ENCODE peak calls at places on chromosome 21, in five cellular contexts. J, R, L, Z and I are unnamed samples.

GRCh38 chr21:33794586-33794985 is 121.0 kb downstream of the ATP5PO start:
- DNase-seq in J (no peak), R (no peak), L (no peak), Z (peak), I (no peak)

GRCh38 chr21:21688877-21689276 is 690.7 kb downstream of the NCAM2 start:
- DNase-seq in J (peak), R (peak), L (peak), Z (peak), I (no peak)

GRCh38 chr21:46191257-46191685 is 7.0 kb upstream of the SPATC1L start:
- DNase-seq in J (peak), R (peak), L (no peak), Z (peak), I (no peak)

GRCh38 chr21:43313221-43313938 is 113.6 kb downstream of the SIK1 start:
- DNase-seq in J (no peak), R (no peak), L (no peak), Z (no peak), I (no peak)

GRCh38 chr21:42043201-42043895 is 27.8 kb upstream of the UMODL1 start:
- DNase-seq in J (no peak), R (no peak), L (no peak), Z (no peak), I (no peak)

GRCh38 chr21:44024895-44025353 is 12.8 kb downstream of the TRAPPC10 start:
- DNase-seq in J (peak), R (peak), L (no peak), Z (no peak), I (no peak)

GRCh38 chr21:39097335-39097861 is 85.9 kb downstream of the PSMG1 start:
- DNase-seq in J (no peak), R (no peak), L (no peak), Z (no peak), I (no peak)

GRCh38 chr21:46187251-46187650 is 3.0 kb upstream of the SPATC1L start:
- DNase-seq in J (no peak), R (no peak), L (no peak), Z (no peak), I (no peak)

GRCh38 chr21:42614811-42615342 is 38.5 kb upstream of the PDE9A start:
- DNase-seq in J (no peak), R (peak), L (no peak), Z (no peak), I (no peak)

GRCh38 chr21:44585892-44586291 is 5.5 kb upstream of the KRTAP10-5 start:
- DNase-seq in J (no peak), R (no peak), L (no peak), Z (no peak), I (no peak)

GRCh38 chr21:34986561-34987533 is 62.3 kb downstream of the RUNX1 start:
- DNase-seq in J (peak), R (peak), L (no peak), Z (peak), I (peak)

GRCh38 chr21:45455321-45456013 is 50.5 kb downstream of the COL18A1 start:
- DNase-seq in J (peak), R (peak), L (no peak), Z (no peak), I (no peak)

GRCh38 chr21:39575778-39576177 is 37.0 kb upstream of the B3GALT5 start:
- DNase-seq in J (peak), R (peak), L (no peak), Z (no peak), I (no peak)

GRCh38 chr21:34965200-34966174 is 83.6 kb downstream of the RUNX1 start:
- DNase-seq in J (peak), R (peak), L (no peak), Z (no peak), I (no peak)

GRCh38 chr21:26405071-26405470 is 168.0 kb downstream of the CYYR1 start:
- DNase-seq in J (peak), R (peak), L (no peak), Z (no peak), I (no peak)

GRCh38 chr21:35711661-35712060 is 348.7 kb downstream of the SETD4 start:
- DNase-seq in J (no peak), R (no peak), L (no peak), Z (no peak), I (no peak)

GRCh38 chr21:17828223-17828622 is 9.1 kb upstream of the C21orf91 start:
- DNase-seq in J (peak), R (peak), L (no peak), Z (no peak), I (no peak)

GRCh38 chr21:21003701-21004100 is 5.5 kb downstream of the NCAM2 start:
- DNase-seq in J (peak), R (peak), L (peak), Z (peak), I (peak)

GRCh38 chr21:36989699-36990507 is 16.6 kb upstream of the RIPPLY3 start:
- DNase-seq in J (peak), R (peak), L (peak), Z (peak), I (no peak)

GRCh38 chr21:29155118-29155932 is 24.9 kb downstream of the MAP3K7CL start:
- DNase-seq in J (peak), R (peak), L (peak), Z (peak), I (no peak)

GRCh38 chr21:42182713-42183371 is 36.1 kb upstream of the ABCG1 start:
- DNase-seq in J (no peak), R (no peak), L (no peak), Z (no peak), I (no peak)

GRCh38 chr21:22250355-22250754 is 1252.1 kb downstream of the NCAM2 start:
- DNase-seq in J (no peak), R (no peak), L (no peak), Z (no peak), I (no peak)

GRCh38 chr21:16124397-16125130 is 394.8 kb downstream of the USP25 start:
- DNase-seq in J (peak), R (no peak), L (no peak), Z (no peak), I (no peak)

GRCh38 chr21:16071082-16071481 is 341.3 kb downstream of the USP25 start:
- DNase-seq in J (peak), R (no peak), L (no peak), Z (no peak), I (no peak)

GRCh38 chr21:17257784-17258183 is 255.1 kb upstream of the CXADR start:
- DNase-seq in J (no peak), R (no peak), L (no peak), Z (no peak), I (no peak)

GRCh38 chr21:45326169-45326833 is 38.6 kb upstream of the POFUT2 start:
- DNase-seq in J (no peak), R (peak), L (no peak), Z (no peak), I (no peak)

GRCh38 chr21:46058339-46059145 is 39.4 kb upstream of the COL6A2 start:
- DNase-seq in J (no peak), R (no peak), L (no peak), Z (no peak), I (no peak)

GRCh38 chr21:46092026-46092764 is 5.7 kb upstream of the COL6A2 start:
- DNase-seq in J (peak), R (peak), L (no peak), Z (no peak), I (no peak)

GRCh38 chr21:31395268-31395667 is 51.2 kb upstream of the TIAM1 start:
- DNase-seq in J (no peak), R (no peak), L (no peak), Z (no peak), I (no peak)

GRCh38 chr21:18298228-18298627 is 53.6 kb downstream of the CHODL start:
- DNase-seq in J (no peak), R (no peak), L (peak), Z (peak), I (no peak)

GRCh38 chr21:44867999-44868700 is 5.3 kb downstream of the PTTG1IP start:
- DNase-seq in J (no peak), R (peak), L (no peak), Z (no peak), I (no peak)

GRCh38 chr21:15408089-15408488 is 321.7 kb upstream of the USP25 start:
- DNase-seq in J (no peak), R (no peak), L (no peak), Z (no peak), I (no peak)

GRCh38 chr21:27108228-27108627 is 141.3 kb upstream of the ADAMTS5 start:
- DNase-seq in J (peak), R (no peak), L (no peak), Z (no peak), I (no peak)

GRCh38 chr21:28856588-28857250 is 136.0 kb downstream of the LTN1 start:
- DNase-seq in J (no peak), R (no peak), L (peak), Z (peak), I (no peak)

GRCh38 chr21:25039461-25040380 is 567.6 kb downstream of the MRPL39 start:
- DNase-seq in J (peak), R (peak), L (no peak), Z (no peak), I (no peak)

GRCh38 chr21:45351061-45351460 is 53.9 kb upstream of the COL18A1 start:
- DNase-seq in J (no peak), R (no peak), L (no peak), Z (no peak), I (no peak)

GRCh38 chr21:38326899-38327298 is 70.1 kb downstream of the KCNJ15 start:
- DNase-seq in J (no peak), R (no peak), L (no peak), Z (no peak), I (no peak)

GRCh38 chr21:37868896-37869295 is 47.4 kb downstream of the KCNJ6 start:
- DNase-seq in J (no peak), R (peak), L (no peak), Z (no peak), I (no peak)

GRCh38 chr21:44395260-44395659 is 41.8 kb downstream of the TRPM2 start:
- DNase-seq in J (no peak), R (no peak), L (no peak), Z (no peak), I (no peak)